ENCODE peak calls at places on chromosomes 2 and 18, in six cellular contexts. R is psoas muscle, I is heart right ventricle, X is MM.1S, E is lower leg skin, T is kidney. H is an unnamed sample.

GRCh38 chr2:68103026-68103425 is 40.2 kb upstream of the C1D start:
- DNase-seq in R (no peak), I (no peak), X (no peak), E (no peak), T (no peak), H (peak)

GRCh38 chr2:74751981-74752808 is 81.7 kb upstream of the HK2 start:
- DNase-seq in R (no peak), I (no peak), X (no peak), E (no peak), T (no peak), H (no peak)

GRCh38 chr2:99672766-99673375 is 183.1 kb upstream of the REV1 start:
- DNase-seq in R (no peak), I (no peak), X (no peak), E (no peak), T (no peak), H (no peak)

GRCh38 chr2:64063924-64064331 is 44.7 kb upstream of the VPS54 start:
- DNase-seq in R (no peak), I (peak), X (no peak), E (no peak), T (no peak), H (peak)

GRCh38 chr2:158773121-158773520 is 22.0 kb upstream of the DAPL1 start:
- DNase-seq in R (peak), I (no peak), X (no peak), E (no peak), T (no peak), H (peak)

GRCh38 chr2:79855264-79856006 is 342.6 kb downstream of the CTNNA2 start:
- DNase-seq in R (no peak), I (no peak), X (no peak), E (no peak), T (no peak), H (peak)

GRCh38 chr2:109711230-109712125 is 82.6 kb upstream of the RGPD5 start:
- DNase-seq in R (no peak), I (no peak), X (no peak), E (no peak), T (no peak), H (no peak)

GRCh38 chr2:211955648-211956047 is 583.0 kb downstream of the ERBB4 start:
- DNase-seq in R (no peak), I (no peak), X (no peak), E (no peak), T (no peak), H (no peak)

GRCh38 chr2:55057474-55057873 is 7.2 kb upstream of the RTN4 start:
- DNase-seq in R (no peak), I (no peak), X (no peak), E (no peak), T (no peak), H (no peak)

GRCh38 chr18:63140997-63141776 is 178.4 kb downstream of the BCL2 start:
- DNase-seq in R (no peak), I (no peak), X (no peak), E (no peak), T (no peak), H (no peak)

GRCh38 chr2:144950874-144951560 is 431.1 kb upstream of the ZEB2 start:
- DNase-seq in R (no peak), I (no peak), X (no peak), E (no peak), T (no peak), H (peak)

GRCh38 chr18:48333563-48333962 is 75.6 kb downstream of the ZBTB7C start:
- DNase-seq in R (no peak), I (no peak), X (no peak), E (no peak), T (no peak), H (no peak)

GRCh38 chr2:237874585-237875161 is 15.2 kb downstream of the RAMP1 start:
- DNase-seq in R (no peak), I (no peak), X (no peak), E (peak), T (peak), H (peak)

GRCh38 chr18:36829362-36830140 is 624 bp downstream of the KIAA1328 start:
- DNase-seq in R (no peak), I (no peak), X (no peak), E (peak), T (no peak), H (peak)

GRCh38 chr2:209556354-209556961 is 132.6 kb downstream of the MAP2 start:
- DNase-seq in R (no peak), I (peak), X (peak), E (no peak), T (no peak), H (peak)

GRCh38 chr2:109660046-109660860 is 46.1 kb downstream of the SOWAHC start:
- DNase-seq in R (no peak), I (no peak), X (peak), E (peak), T (no peak), H (no peak)

GRCh38 chr2:207352978-207353377 is 176.8 kb upstream of the CREB1 start:
- DNase-seq in R (no peak), I (no peak), X (peak), E (no peak), T (no peak), H (no peak)

GRCh38 chr2:221572821-221573429 is 821 bp upstream of the EPHA4 start:
- DNase-seq in R (no peak), I (peak), X (peak), E (peak), T (peak), H (peak)

GRCh38 chr18:59971871-59972270 is 72.1 kb downstream of the PMAIP1 start:
- DNase-seq in R (no peak), I (no peak), X (no peak), E (no peak), T (no peak), H (no peak)

GRCh38 chr2:48249631-48250473 is 280.1 kb upstream of the STON1 start:
- DNase-seq in R (no peak), I (no peak), X (no peak), E (no peak), T (no peak), H (peak)

GRCh38 chr2:61356261-61356957 is 114.5 kb downstream of the USP34 start:
- DNase-seq in R (no peak), I (no peak), X (peak), E (no peak), T (no peak), H (no peak)

GRCh38 chr2:10447300-10448207 is 573 bp downstream of the ODC1 start:
- DNase-seq in R (no peak), I (no peak), X (peak), E (peak), T (no peak), H (peak)

GRCh38 chr2:114729025-114729424 is 286.6 kb downstream of the DPP10 start:
- DNase-seq in R (no peak), I (no peak), X (no peak), E (no peak), T (no peak), H (no peak)

GRCh38 chr18:58699551-58699950 is 28.3 kb downstream of the MALT1 start:
- DNase-seq in R (no peak), I (no peak), X (no peak), E (no peak), T (no peak), H (no peak)

GRCh38 chr2:95334916-95335641 is 37.9 kb downstream of the KCNIP3 start:
- DNase-seq in R (no peak), I (no peak), X (no peak), E (no peak), T (no peak), H (peak)

GRCh38 chr2:129061079-129061785 is 742.6 kb upstream of the HS6ST1 start:
- DNase-seq in R (no peak), I (no peak), X (peak), E (no peak), T (no peak), H (peak)

GRCh38 chr2:151544449-151544848 is 134.7 kb downstream of the RIF1 start:
- DNase-seq in R (no peak), I (no peak), X (no peak), E (no peak), T (no peak), H (no peak)

GRCh38 chr2:20110876-20111275 is 59.4 kb upstream of the LAPTM4A start:
- DNase-seq in R (no peak), I (no peak), X (no peak), E (no peak), T (no peak), H (no peak)

GRCh38 chr2:224847961-224848850 is 132.0 kb upstream of the CCDC195 start:
- DNase-seq in R (no peak), I (peak), X (no peak), E (peak), T (no peak), H (peak)

GRCh38 chr2:182506606-182507005 is 79.8 kb upstream of the PDE1A start:
- DNase-seq in R (no peak), I (peak), X (no peak), E (no peak), T (peak), H (peak)

GRCh38 chr2:191115801-191116200 is 35.0 kb downstream of the STAT4 start:
- DNase-seq in R (no peak), I (no peak), X (no peak), E (no peak), T (no peak), H (peak)

DNA sequence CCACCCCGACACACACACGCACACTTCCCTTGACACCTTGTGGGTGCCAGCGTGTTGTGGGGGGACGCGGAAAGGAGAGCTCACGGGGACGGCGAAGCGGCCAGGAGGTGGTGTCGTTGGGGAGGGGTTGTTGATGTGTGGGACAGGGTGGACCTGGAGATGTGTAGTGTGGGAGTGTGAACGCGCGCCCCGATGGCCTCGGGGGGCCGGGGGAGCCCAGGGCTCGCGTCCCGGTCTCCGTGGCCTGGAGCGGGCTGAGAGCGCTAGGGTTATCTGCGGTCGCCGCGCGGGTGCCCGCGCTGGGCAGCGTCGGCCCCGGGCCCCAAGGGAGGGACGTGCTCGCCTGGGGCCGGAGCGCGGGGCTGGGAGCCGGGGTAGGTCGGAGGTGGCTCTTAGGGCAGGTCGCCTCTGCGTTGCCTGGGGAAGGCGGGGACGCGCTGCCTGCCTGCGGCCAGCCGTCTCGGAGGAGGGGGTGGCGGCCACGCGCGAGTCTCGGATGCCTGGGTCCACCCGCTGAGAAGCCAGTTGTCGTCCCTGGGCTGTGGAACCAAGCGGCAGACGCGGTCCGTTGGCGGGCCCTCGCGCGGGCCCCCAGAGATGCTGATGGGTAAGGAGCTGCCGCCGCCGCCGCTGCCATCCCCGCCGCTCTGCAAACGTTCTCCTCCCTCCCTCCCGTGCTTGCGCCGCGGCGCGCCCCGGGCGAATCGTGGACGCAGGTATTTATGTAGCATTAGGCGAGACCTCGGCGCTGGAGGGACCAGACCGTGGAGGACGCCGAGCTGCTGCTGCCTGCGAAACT is 1.6 kb downstream of the KLHL29 start:
- DNase-seq in R (peak), I (no peak), X (no peak), E (no peak), T (peak), H (peak)
- TF ChIP-seq CTCF in R (no peak), I (no peak), X (no peak), E (no peak), T (no peak), H (peak)

GRCh38 chr2:16249269-16250055 is 309.1 kb downstream of the MYCN start:
- DNase-seq in R (no peak), I (no peak), X (no peak), E (no peak), T (no peak), H (no peak)
- H3K4me3 ChIP-seq in R (no peak), I (no peak), X (no peak), E (no peak), T (no peak), H (no peak)

DNA sequence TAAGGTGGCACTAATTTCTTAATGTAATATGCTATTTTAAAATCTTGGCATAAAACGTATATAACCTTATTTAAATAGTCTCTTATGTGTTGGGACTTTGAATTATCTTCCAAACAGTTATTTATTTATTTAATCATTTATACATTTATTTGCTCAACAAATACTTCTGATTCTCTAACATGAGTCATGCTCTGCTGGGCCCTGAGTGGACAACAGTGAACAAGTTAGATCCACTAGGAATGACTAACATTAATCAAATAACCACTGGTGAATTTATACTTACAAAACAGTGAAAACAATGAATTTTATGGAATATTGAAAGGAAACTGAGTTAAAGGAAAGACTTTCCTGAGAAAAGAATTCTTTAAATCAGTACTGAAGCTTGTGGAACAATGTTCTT is 1257.2 kb upstream of the CHAC2 start:
- DNase-seq in R (no peak), I (no peak), X (no peak), E (no peak), T (no peak), H (peak)
- TF ChIP-seq CTCF in R (no peak), I (no peak), X (no peak), E (no peak), T (no peak), H (no peak)

GRCh38 chr2:70902067-70902442 is 33.6 kb upstream of the ATP6V1B1 start:
- DNase-seq in R (no peak), I (no peak), X (no peak), E (no peak), T (no peak), H (no peak)
- H3K4me3 ChIP-seq in R (peak), I (peak), X (no peak), E (no peak), T (no peak), H (no peak)

DNA sequence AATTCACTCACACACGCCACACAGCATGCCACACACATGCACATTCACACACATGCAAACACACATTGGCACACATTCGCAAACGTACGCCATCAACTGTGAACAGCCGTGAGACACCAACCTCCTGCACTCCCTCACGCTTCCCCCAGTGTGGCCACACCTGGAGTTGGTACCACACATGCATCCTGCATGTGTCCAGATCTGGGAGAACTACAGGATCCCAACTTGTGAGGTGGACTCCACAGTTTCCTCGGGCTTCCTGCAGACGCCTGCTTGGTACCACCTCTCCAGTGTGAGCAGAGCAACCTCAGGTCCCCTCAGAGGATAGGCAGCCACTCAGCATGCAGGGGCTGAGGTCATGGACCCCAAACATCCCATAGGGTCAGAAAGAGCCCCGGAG is 239.0 kb downstream of the EIPR1 start:
- DNase-seq in R (no peak), I (no peak), X (no peak), E (peak), T (no peak), H (no peak)
- TF ChIP-seq CTCF in R (no peak), I (no peak), X (no peak), E (no peak), T (no peak), H (no peak)

GRCh38 chr2:85754313-85755095 is 713 bp downstream of the ATOH8 start:
- DNase-seq in R (peak), I (peak), X (peak), E (no peak), T (peak), H (peak)

GRCh38 chr2:85755122-85756027 is 1.6 kb downstream of the ATOH8 start:
- DNase-seq in R (peak), I (no peak), X (no peak), E (no peak), T (peak), H (peak)

GRCh38 chr2:85757860-85758259 is 4.1 kb downstream of the ATOH8 start:
- DNase-seq in R (no peak), I (no peak), X (no peak), E (no peak), T (no peak), H (no peak)

GRCh38 chr2:85756822-85757435 is 3.1 kb downstream of the ATOH8 start:
- DNase-seq in R (peak), I (no peak), X (no peak), E (no peak), T (no peak), H (no peak)

GRCh38 chr2:85756195-85756594 is 2.4 kb downstream of the ATOH8 start:
- DNase-seq in R (peak), I (no peak), X (no peak), E (no peak), T (peak), H (no peak)
- H3K4me3 ChIP-seq in R (peak), I (peak), X (no peak), E (peak), T (peak), H (peak)

H was measured in astrocyte of the spinal cord.